ENCODE peak calls at places on chromosomes 4 and X, in ten cellular contexts. C, Z, K, S, G, A, L, D, B and N are unnamed samples.

GRCh38 chrX:154548028-154548316 is 552 bp downstream of the IKBKG start:
- DNase-seq in C (no peak), Z (no peak), K (peak), S (peak), G (no peak), A (no peak), L (no peak), D (no peak), B (no peak), N (no peak)

GRCh38 chrX:154019633-154020499 is at the start of gene IRAK1:
- DNase-seq in C (peak), Z (no peak), K (peak), S (peak), G (peak), A (no peak), L (peak), D (no peak), B (no peak), N (no peak)

GRCh38 chr4:83894831-83895230 is 358.9 kb downstream of the GPAT3 start:
- DNase-seq in C (no peak), Z (no peak), K (no peak), S (no peak), G (peak), A (no peak), L (no peak), D (no peak), B (no peak), N (no peak)

GRCh38 chrX:40152706-40153334 is 55.1 kb upstream of the BCOR start:
- DNase-seq in C (peak), Z (no peak), K (no peak), S (no peak), G (peak), A (peak), L (peak), D (no peak), B (no peak), N (no peak)

GRCh38 chr4:19438228-19438627 is 813.5 kb upstream of the SLIT2 start:
- DNase-seq in C (no peak), Z (no peak), K (peak), S (peak), G (no peak), A (no peak), L (no peak), D (no peak), B (no peak), N (peak)

GRCh38 chr4:51885371-51885770 is 42.4 kb downstream of the DCUN1D4 start:
- DNase-seq in C (no peak), Z (no peak), K (peak), S (no peak), G (no peak), A (no peak), L (no peak), D (peak), B (no peak), N (peak)

GRCh38 chrX:107684956-107685385 is 56.7 kb downstream of the PRPS1 start:
- DNase-seq in C (peak), Z (peak), K (peak), S (no peak), G (peak), A (no peak), L (peak), D (peak), B (no peak), N (peak)

GRCh38 chr4:5045099-5045498 is 6.2 kb upstream of the STK32B start:
- DNase-seq in C (no peak), Z (no peak), K (no peak), S (no peak), G (no peak), A (no peak), L (no peak), D (no peak), B (peak), N (no peak)

GRCh38 chr4:70996014-70996353 is 2.5 kb downstream of the DCK start:
- DNase-seq in C (no peak), Z (no peak), K (no peak), S (no peak), G (no peak), A (peak), L (no peak), D (no peak), B (no peak), N (no peak)

GRCh38 chrX:139920306-139920705 is 12.5 kb downstream of the ATP11C start:
- DNase-seq in C (no peak), Z (no peak), K (no peak), S (no peak), G (no peak), A (no peak), L (no peak), D (no peak), B (no peak), N (no peak)

GRCh38 chr4:797066-797465 is 28.9 kb downstream of the CPLX1 start:
- DNase-seq in C (no peak), Z (no peak), K (no peak), S (no peak), G (peak), A (no peak), L (peak), D (no peak), B (no peak), N (no peak)

GRCh38 chr4:113732923-113733527 is 28.5 kb downstream of the CAMK2D start:
- DNase-seq in C (no peak), Z (no peak), K (no peak), S (no peak), G (no peak), A (no peak), L (no peak), D (no peak), B (no peak), N (no peak)

GRCh38 chrX:103537871-103538387 is 18.6 kb upstream of the RAB40A start:
- DNase-seq in C (no peak), Z (no peak), K (peak), S (no peak), G (no peak), A (no peak), L (no peak), D (no peak), B (no peak), N (no peak)

GRCh38 chrX:109714340-109714958 is 18.6 kb downstream of the ACSL4 start:
- DNase-seq in C (no peak), Z (no peak), K (peak), S (peak), G (no peak), A (no peak), L (no peak), D (no peak), B (peak), N (peak)

GRCh38 chrX:24956828-24957227 is 58.9 kb downstream of the ARX start:
- DNase-seq in C (no peak), Z (no peak), K (peak), S (no peak), G (no peak), A (no peak), L (no peak), D (no peak), B (no peak), N (peak)

GRCh38 chrX:154307207-154307606 is 11.6 kb downstream of the TKTL1 start:
- DNase-seq in C (no peak), Z (no peak), K (no peak), S (no peak), G (no peak), A (no peak), L (no peak), D (no peak), B (no peak), N (no peak)

GRCh38 chrX:9928083-9928482 is 39.1 kb upstream of the CLDN34 start:
- DNase-seq in C (no peak), Z (no peak), K (no peak), S (no peak), G (no peak), A (peak), L (no peak), D (no peak), B (no peak), N (no peak)

GRCh38 chrX:11789809-11790208 is 31.8 kb downstream of the MSL3 start:
- DNase-seq in C (no peak), Z (no peak), K (no peak), S (no peak), G (no peak), A (no peak), L (no peak), D (no peak), B (no peak), N (no peak)

GRCh38 chrX:50450324-50450723 is 20.3 kb downstream of the DGKK start:
- DNase-seq in C (no peak), Z (no peak), K (no peak), S (no peak), G (no peak), A (no peak), L (no peak), D (no peak), B (no peak), N (no peak)

GRCh38 chr4:82201805-82202636 is 171.8 kb downstream of the HNRNPD start:
- DNase-seq in C (peak), Z (no peak), K (peak), S (peak), G (no peak), A (no peak), L (no peak), D (no peak), B (peak), N (peak)

GRCh38 chr4:9384126-9384525 is 21.2 kb downstream of the USP17L30 start:
- DNase-seq in C (no peak), Z (no peak), K (peak), S (no peak), G (no peak), A (no peak), L (no peak), D (no peak), B (no peak), N (no peak)